ENCODE peak calls at places on chromosomes 16 and 17, in nine cellular contexts. F is PC-3, W is upper lobe of right lung, N is small intestine, Z is adipocyte, D is neuronal stem cell, H is tibial nerve, A is K562, E is testis. M is an unnamed sample. For H3K4me1 and H3K36me3, the result is how much of the 10 kb centered on the place peaks cover.

GRCh38 chr17:40522250-40522960 is 21.0 kb upstream of the TNS4 start:
- DNase-seq in F (no peak), W (peak), N (no peak), Z (peak), D (no peak), H (no peak), A (no peak), E (no peak), M (no peak)

GRCh38 chr16:85092851-85093250 is 19.4 kb downstream of the CIBAR2 start:
- DNase-seq in F (no peak), W (no peak), N (no peak), Z (no peak), D (no peak), H (no peak), A (no peak), E (no peak), M (no peak)

GRCh38 chr16:4404967-4405696 is 11.3 kb downstream of the CORO7 start:
- DNase-seq in F (no peak), W (no peak), N (no peak), Z (no peak), D (no peak), H (no peak), A (no peak), E (no peak), M (no peak)

GRCh38 chr17:48160177-48160967 is 52.8 kb downstream of the SNX11 start:
- DNase-seq in F (no peak), W (no peak), N (peak), Z (no peak), D (no peak), H (no peak), A (no peak), E (no peak), M (no peak)

GRCh38 chr17:70905796-70906195 is 736.5 kb downstream of the KCNJ2 start:
- DNase-seq in F (peak), W (no peak), N (no peak), Z (no peak), D (no peak), H (no peak), A (no peak), E (no peak), M (no peak)

GRCh38 chr16:69927056-69927757 is 23.9 kb upstream of the CLEC18A start:
- DNase-seq in F (no peak), W (no peak), N (no peak), Z (no peak), D (no peak), H (peak), A (no peak), E (peak), M (no peak)

GRCh38 chr17:5516060-5516792 is 29.9 kb downstream of the MIS12 start:
- DNase-seq in F (peak), W (peak), N (no peak), Z (peak), D (no peak), H (no peak), A (peak), E (no peak), M (no peak)

GRCh38 chr16:27460663-27461482 is 58.9 kb downstream of the IL21R start:
- DNase-seq in F (no peak), W (no peak), N (no peak), Z (no peak), D (no peak), H (no peak), A (no peak), E (no peak), M (no peak)

GRCh38 chr16:55302635-55303034 is 21.4 kb upstream of the IRX6 start:
- DNase-seq in F (no peak), W (peak), N (no peak), Z (no peak), D (no peak), H (no peak), A (no peak), E (no peak), M (no peak)

GRCh38 chr17:57552114-57552601 is 192.9 kb downstream of the CCDC182 start:
- DNase-seq in F (no peak), W (no peak), N (no peak), Z (no peak), D (no peak), H (no peak), A (peak), E (peak), M (no peak)

GRCh38 chr17:78734841-78735641 is 47.0 kb downstream of the CYTH1 start:
- DNase-seq in F (no peak), W (no peak), N (no peak), Z (no peak), D (no peak), H (no peak), A (no peak), E (no peak), M (no peak)

DNA sequence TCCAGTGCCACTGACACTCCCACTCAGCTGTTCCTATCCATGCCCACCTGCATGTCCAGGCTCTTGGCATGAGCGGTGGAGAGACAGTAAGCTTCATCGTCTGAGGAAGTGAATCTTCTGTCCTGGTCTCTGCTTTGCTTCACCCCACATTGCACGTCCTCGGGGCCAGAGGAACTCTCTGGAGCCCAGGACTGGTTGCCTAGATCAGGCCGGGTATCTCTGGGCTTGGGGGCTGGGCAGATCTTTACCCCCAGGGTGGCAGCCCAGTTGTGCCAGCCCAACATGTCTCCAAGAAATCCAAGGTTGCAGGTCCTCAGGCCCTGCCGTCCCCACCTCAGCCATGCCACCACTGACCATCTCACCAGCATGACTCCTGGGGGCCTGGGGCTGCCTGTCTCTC is 58.3 kb downstream of the BEAN1 start:
- DNase-seq in F (no peak), W (no peak), N (no peak), Z (no peak), D (no peak), H (no peak), A (no peak), E (no peak), M (no peak)
- H3K4me1 ChIP-seq in F (under half), W (under half), N (under half), Z (under half), D (under half), H (under half), A (under half), E (under half), M (under half)

GRCh38 chr17:76569607-76570279 is 15.9 kb downstream of the ST6GALNAC2 start:
- DNase-seq in F (peak), W (no peak), N (no peak), Z (no peak), D (peak), H (peak), A (no peak), E (peak), M (no peak)

GRCh38 chr17:76573096-76573495 is 12.6 kb downstream of the ST6GALNAC2 start:
- DNase-seq in F (no peak), W (no peak), N (no peak), Z (no peak), D (no peak), H (no peak), A (no peak), E (no peak), M (no peak)

GRCh38 chr17:76570457-76570856 is 15.2 kb downstream of the ST6GALNAC2 start:
- DNase-seq in F (no peak), W (no peak), N (no peak), Z (no peak), D (no peak), H (no peak), A (no peak), E (no peak), M (no peak)

GRCh38 chr17:76572201-76572910 is 13.3 kb downstream of the ST6GALNAC2 start:
- DNase-seq in F (no peak), W (no peak), N (no peak), Z (no peak), D (no peak), H (no peak), A (no peak), E (no peak), M (no peak)

GRCh38 chr17:76570877-76571471 is 14.7 kb downstream of the ST6GALNAC2 start:
- DNase-seq in F (peak), W (no peak), N (no peak), Z (no peak), D (no peak), H (no peak), A (no peak), E (no peak), M (no peak)
- H3K36me3 ChIP-seq in F (under half), W (under half), N (under half), Z (under half), D (under half), H (under half), A (under half), E (under half), M (under half)

DNA sequence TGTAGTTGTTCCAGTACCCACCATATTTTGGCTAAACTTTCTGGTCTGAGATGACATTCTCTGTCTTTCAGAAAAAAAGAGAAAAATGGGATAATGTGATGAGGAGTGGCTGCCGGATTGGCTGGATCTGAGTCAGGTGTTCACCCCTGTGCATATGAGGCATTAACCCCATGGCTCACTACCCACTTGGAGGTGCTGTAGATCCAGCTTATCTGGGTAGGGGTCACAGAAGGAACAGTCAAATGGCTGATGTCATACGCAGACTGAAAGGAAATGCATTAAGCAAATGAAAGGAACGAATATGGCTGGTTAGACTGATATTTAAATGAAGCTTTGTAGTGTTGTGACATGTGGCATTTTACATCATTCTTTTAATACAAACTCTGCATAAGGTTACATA is 17.3 kb downstream of the MAP2K6 start:
- DNase-seq in F (no peak), W (no peak), N (no peak), Z (no peak), D (no peak), H (no peak), A (no peak), E (no peak), M (no peak)
- H3K4me1 ChIP-seq in F (under half), W (under half), N (under half), Z (under half), D (under half), H (under half), A (under half), E (under half), M (under half)

GRCh38 chr16:58177347-58177710 is 20.6 kb downstream of the CSNK2A2 start:
- DNase-seq in F (no peak), W (no peak), N (no peak), Z (no peak), D (no peak), H (no peak), A (no peak), E (no peak), M (peak)
- H3K36me3 ChIP-seq in F (under half), W (half or more), N (under half), Z (half or more), D (under half), H (half or more), A (half or more), E (under half), M (under half)

DNA sequence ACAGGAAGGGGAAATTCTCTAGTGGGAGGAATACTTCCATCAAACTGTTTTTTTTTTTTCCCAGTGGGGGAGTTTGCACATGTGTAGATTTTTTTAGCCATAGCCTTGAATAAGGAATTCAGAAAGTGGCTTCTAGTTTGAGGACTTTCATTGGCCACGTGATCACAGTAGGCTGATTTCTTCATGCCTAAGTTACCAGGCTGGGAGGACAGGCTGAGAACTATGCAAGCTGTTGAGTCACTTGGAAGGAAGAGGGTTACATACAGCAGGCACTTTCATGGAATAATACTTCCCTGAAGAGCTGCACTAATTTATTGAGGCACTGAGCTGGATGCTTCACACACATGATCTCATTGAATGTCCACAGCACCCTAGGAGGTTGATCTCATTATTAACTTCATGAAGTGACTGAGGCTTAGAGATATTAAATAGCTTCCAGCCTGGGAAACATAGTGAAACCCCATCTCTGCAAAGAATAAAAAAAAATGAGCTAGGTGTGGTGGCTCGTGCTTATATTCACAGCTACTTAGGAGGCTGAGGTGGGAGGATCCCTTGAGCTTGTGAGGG is 22.8 kb downstream of the PRKCB start:
- DNase-seq in F (no peak), W (no peak), N (no peak), Z (no peak), D (no peak), H (no peak), A (no peak), E (peak), M (no peak)
- H3K4me1 ChIP-seq in F (under half), W (under half), N (under half), Z (under half), D (under half), H (under half), A (half or more), E (under half), M (half or more)

DNA sequence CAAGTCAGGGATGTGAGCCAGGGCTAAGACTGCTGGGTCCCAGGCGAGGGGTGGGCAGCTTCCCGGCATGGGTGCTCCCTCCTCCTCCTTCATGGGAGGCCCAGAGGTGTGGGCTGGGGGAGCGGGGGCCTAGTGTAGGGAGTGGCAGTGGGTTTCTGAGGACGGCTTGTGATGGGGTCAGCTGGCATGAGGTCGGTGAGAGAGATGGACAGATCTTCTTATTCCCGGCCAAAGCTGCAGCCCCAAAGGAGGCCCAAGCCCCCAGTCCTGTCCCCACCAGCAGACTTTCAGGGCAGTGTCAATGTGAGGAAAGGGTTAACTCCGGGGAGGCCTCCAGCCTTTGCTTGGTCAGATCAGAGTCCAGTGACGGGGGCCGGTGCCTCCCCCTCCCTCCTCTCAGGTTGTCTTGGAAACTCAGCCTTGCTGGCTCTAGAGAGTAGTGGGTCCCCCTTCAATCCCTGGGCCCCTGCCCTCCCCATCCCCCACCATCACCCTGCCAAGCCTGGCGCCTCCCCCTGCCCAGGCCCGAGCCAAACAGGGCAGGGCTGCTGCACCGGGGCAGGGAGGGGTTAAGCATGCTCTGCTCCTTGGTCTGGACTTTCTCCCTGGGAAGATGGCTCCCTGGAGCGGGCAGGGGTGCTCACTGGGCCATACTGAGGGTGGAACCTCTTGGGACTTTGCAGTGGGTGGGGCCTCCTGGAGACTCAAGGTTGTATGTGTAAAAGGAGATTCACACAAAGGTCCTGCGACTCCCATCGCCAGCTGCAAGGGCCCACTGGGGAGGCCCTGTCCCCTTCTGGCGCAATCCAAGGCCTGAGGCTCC is 12.4 kb downstream of the NAT9 start:
- DNase-seq in F (no peak), W (no peak), N (peak), Z (no peak), D (peak), H (no peak), A (no peak), E (no peak), M (no peak)
- H3K36me3 ChIP-seq in F (under half), W (under half), N (under half), Z (under half), D (under half), H (under half), A (under half), E (under half), M (half or more)